ENCODE peak calls at places on chromosomes 1 and 21, in five cellular contexts. Z is hepatocyte, G is testis, L is tibial nerve, B is A549. T is an unnamed sample.

GRCh38 chr1:204314893-204315735 is 44.6 kb downstream of the PLEKHA6 start:
- DNase-seq in Z (no peak), G (no peak), L (no peak), B (no peak), T (no peak)

GRCh38 chr1:33380811-33381210 is 50.1 kb downstream of the PHC2 start:
- DNase-seq in G (no peak), L (no peak), B (no peak), Z (no peak), T (no peak)

GRCh38 chr1:97385536-97385935 is 535.3 kb downstream of the DPYD start:
- DNase-seq in Z (no peak), B (no peak), L (no peak), G (no peak), T (no peak)

GRCh38 chr1:192609110-192610079 is 26.6 kb upstream of the RGS13 start:
- DNase-seq in Z (no peak), G (peak; percentile 61), L (peak; percentile 13), B (no peak), T (no peak)

GRCh38 chr21:44985441-44986401 is 45.9 kb downstream of the SLX9 start:
- DNase-seq in Z (no peak), G (no peak), B (no peak), L (no peak), T (no peak)

GRCh38 chr1:29500651-29501050 is 264.3 kb downstream of the PTPRU start:
- DNase-seq in L (no peak), G (no peak), B (no peak), Z (no peak), T (no peak)

GRCh38 chr1:211511030-211511429 is 19.1 kb upstream of the RD3 start:
- DNase-seq in L (no peak), G (no peak), B (no peak), Z (no peak), T (no peak)

GRCh38 chr1:209103135-209103534 is 480.4 kb upstream of the CAMK1G start:
- DNase-seq in L (no peak), G (no peak), Z (no peak), B (no peak), T (no peak)

GRCh38 chr1:27363766-27364695 is 2.7 kb downstream of the MAP3K6 start:
- DNase-seq in L (no peak), B (no peak), G (no peak), Z (no peak), T (no peak)

GRCh38 chr1:221089273-221089672 is 210.0 kb downstream of the HLX start:
- DNase-seq in L (no peak), B (peak; percentile 37), G (no peak), Z (no peak), T (peak; percentile 50)

GRCh38 chr1:61518670-61519400 is 206.1 kb downstream of the TM2D1 start:
- DNase-seq in Z (no peak), L (no peak), G (no peak), B (no peak), T (no peak)

GRCh38 chr1:117821782-117822447 is 107.5 kb downstream of the GDAP2 start:
- DNase-seq in B (peak; percentile 78), G (no peak), Z (peak; percentile 71), L (no peak), T (peak; percentile 92)

GRCh38 chr1:236185687-236186086 is 43.3 kb downstream of the GPR137B start:
- DNase-seq in Z (no peak), G (no peak), B (no peak), L (no peak), T (no peak)

GRCh38 chr1:180213401-180214177 is 16.5 kb upstream of the LHX4 start:
- DNase-seq in B (peak; percentile 19), G (peak; percentile 76), Z (no peak), L (no peak), T (no peak)

GRCh38 chr1:2156866-2157265 is 37.7 kb downstream of the FAAP20 start:
- DNase-seq in L (no peak), G (no peak), B (no peak), Z (no peak), T (no peak)

GRCh38 chr1:65992160-65993046 is 199.7 kb downstream of the PDE4B start:
- DNase-seq in B (peak; percentile 84), L (no peak), Z (peak; percentile 23), G (no peak), T (no peak)

GRCh38 chr1:175904808-175905207 is 161.4 kb upstream of the TNR start:
- DNase-seq in G (no peak), Z (no peak), L (no peak), B (no peak), T (no peak)

GRCh38 chr1:1964811-1965210 is 38.8 kb downstream of the CFAP74 start:
- DNase-seq in B (no peak), Z (no peak), L (no peak), G (no peak), T (no peak)

GRCh38 chr1:92411511-92411910 is 75.2 kb downstream of the GFI1 start:
- DNase-seq in L (no peak), G (no peak), B (no peak), Z (peak; percentile 50), T (peak; percentile 70)

GRCh38 chr21:46098303-46099141 is 610 bp downstream of the COL6A2 start:
- DNase-seq in B (no peak), Z (peak; percentile 37), L (no peak), G (peak; percentile 8), T (no peak)

DNA sequence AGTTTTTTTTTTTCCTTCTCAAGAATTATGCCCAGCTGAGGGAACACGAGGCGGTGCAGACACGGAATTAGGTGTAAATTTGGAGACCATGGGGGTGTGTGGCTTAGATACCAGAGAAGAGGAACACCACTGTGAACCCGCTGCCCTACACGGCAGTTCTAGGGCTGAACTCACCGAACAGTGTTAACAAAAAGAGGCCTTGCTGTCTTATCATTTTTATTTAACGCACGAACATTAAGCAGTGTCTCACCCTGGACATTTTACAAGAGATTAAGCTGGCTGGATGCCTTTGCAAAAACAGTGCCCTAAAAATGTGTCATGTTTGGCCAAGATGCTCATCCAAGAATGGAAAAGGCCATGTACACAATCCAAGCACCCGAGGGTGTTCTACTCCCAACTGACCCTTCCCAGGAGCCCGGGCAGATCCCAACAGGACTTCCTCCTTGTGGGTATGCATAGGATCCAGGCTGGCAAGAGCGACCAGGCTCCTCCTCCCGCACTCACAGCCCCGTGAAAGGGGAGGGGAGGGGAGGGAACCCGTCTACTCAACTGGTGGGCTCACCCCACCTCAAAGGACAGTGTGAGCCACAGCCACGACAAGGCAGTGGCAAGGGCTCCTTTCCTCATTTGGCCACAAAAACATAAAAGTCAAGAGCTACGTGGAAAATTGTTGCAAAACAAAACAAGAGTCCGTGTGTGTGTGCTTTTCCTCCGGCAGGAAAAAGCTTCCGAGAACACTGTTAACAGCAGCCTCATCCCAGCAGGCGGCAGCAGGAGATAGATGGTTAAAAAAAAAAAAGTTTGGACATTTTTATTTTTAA is 20.3 kb downstream of the C2CD2 start:
- DNase-seq in Z (no peak), L (no peak), G (no peak), B (no peak), T (peak; percentile 45)
- TF ChIP-seq CTCF in Z (peak; percentile 25), L (no peak), G (no peak), B (no peak), T (peak; percentile 77)

GRCh38 chr1:21691739-21692138 is 22.6 kb upstream of the RAP1GAP start:
- DNase-seq in G (no peak), L (no peak), B (no peak), Z (no peak), T (no peak)

GRCh38 chr1:21689531-21690165 is 20.5 kb upstream of the RAP1GAP start:
- DNase-seq in B (no peak), L (no peak), Z (no peak), G (no peak), T (no peak)

GRCh38 chr1:21685944-21686678 is 17.0 kb upstream of the RAP1GAP start:
- DNase-seq in B (no peak), G (no peak), Z (no peak), L (no peak), T (no peak)

GRCh38 chr1:21681426-21681825 is 12.3 kb upstream of the RAP1GAP start:
- DNase-seq in G (no peak), L (no peak), B (no peak), Z (no peak), T (no peak)

GRCh38 chr1:21687081-21687529 is 17.9 kb upstream of the RAP1GAP start:
- DNase-seq in Z (no peak), G (no peak), B (no peak), L (no peak), T (no peak)
- TF ChIP-seq CTCF in Z (no peak), G (no peak), B (no peak), L (no peak), T (no peak)

GRCh38 chr1:183303901-183304300 is 114.3 kb downstream of the NMNAT2 start:
- DNase-seq in G (no peak), Z (no peak), B (no peak), L (no peak), T (peak; percentile 33)

GRCh38 chr1:183304466-183305122 is 113.6 kb downstream of the NMNAT2 start:
- DNase-seq in B (no peak), L (no peak), G (no peak), Z (no peak), T (no peak)

GRCh38 chr1:183308719-183309118 is 109.5 kb downstream of the NMNAT2 start:
- DNase-seq in B (no peak), G (no peak), Z (no peak), L (no peak), T (no peak)

GRCh38 chr1:183303325-183303645 is 114.9 kb downstream of the NMNAT2 start:
- DNase-seq in L (no peak), G (no peak), B (no peak), Z (no peak), T (no peak)

DNA sequence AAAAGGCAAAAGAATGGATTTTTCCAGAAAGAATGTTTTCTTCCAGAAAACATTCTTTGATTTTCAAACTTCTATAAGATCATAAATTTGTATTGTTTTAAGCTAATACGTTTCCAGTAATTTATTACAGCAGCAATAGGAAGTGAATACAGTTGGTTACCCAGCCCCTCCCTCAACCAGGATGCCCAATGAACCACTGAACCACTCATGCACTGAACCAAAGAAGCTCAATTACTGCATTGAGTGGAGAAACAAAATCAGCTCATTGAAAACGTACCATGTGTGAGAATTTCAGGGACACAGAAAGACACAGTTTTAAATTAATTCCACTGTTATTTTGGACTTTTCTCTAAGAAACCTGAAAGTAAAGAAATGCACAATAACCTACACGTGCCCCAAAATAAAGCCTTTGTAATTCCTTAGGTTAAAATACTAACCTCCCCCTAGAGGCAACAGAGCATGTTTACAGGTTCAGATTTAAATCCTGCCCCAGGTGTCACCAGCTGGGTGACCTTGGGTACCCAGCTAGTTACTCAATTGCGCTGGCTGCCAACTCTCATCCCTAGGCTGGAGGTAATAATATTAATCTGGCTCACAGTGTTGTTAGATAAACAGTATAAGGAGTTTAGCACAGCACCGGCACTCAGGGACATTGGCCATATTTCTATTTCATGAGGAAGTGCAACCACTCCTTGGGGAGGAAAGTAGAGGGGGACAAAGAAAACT is 111.7 kb downstream of the NMNAT2 start:
- DNase-seq in B (peak; percentile 29), Z (no peak), G (no peak), L (no peak), T (no peak)
- TF ChIP-seq CTCF in B (peak; percentile 32), Z (peak; percentile 2), G (no peak), L (no peak), T (peak; percentile 68)

DNA sequence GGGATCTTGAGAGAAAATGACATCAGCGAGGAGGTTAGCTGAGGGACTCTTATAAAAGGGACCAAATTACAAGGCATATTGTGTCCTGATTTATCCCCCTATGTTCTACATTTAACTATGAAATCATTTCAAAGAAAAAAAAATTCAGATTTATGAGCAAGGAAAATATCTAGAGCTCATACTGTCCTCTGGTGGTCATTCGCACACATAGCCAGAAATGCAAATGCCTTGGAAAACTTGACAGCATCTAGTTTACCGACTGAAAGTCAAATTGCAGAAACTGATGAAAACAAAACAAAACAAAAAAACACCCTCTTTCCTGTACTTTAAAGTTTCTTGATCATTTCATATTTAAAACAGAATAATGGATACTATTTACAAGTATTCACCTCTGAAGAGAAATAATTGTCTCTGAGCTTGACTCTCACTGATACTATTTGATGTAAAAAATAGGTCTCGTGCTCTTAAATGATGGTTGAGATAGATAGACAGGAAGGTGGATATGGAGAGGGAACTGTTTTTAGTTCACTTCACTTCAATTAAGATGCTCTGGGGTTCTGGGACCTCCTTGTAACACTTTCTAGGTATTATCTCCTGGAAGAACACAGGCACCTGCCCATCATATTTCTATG is 253.8 kb downstream of the PCP4 start:
- DNase-seq in B (peak; percentile 11), G (no peak), L (no peak), Z (peak; percentile 50), T (peak; percentile 4)
- TF ChIP-seq CTCF in B (peak; percentile 58), G (peak; percentile 86), L (peak; percentile 54), Z (peak; percentile 95), T (peak; percentile 92)

T was measured in HFFc6.